ENCODE peak calls at places on chromosome 1, in seven cellular contexts. K, D, B, G, P, I and R are unnamed samples.

GRCh38 chr1:110967256-110967655 is 3.5 kb upstream of the LRIF1 start:
- DNase-seq in P (no peak), D (no peak), B (no peak), K (no peak), I (no peak), G (no peak), R (no peak)

GRCh38 chr1:230067871-230068814 is 1.1 kb downstream of the GALNT2 start:
- DNase-seq in I (peak; percentile 82), P (peak; percentile 3), G (peak; percentile 36), D (peak; percentile 36), B (peak; percentile 41), K (no peak), R (peak; percentile 38)

GRCh38 chr1:180027949-180028445 is 73.4 kb downstream of the CEP350 start:
- DNase-seq in P (no peak), D (no peak), G (no peak), B (no peak), K (peak; percentile 16), I (no peak), R (no peak)

GRCh38 chr1:46067652-46068051 is 64.8 kb downstream of the PIK3R3 start:
- DNase-seq in K (no peak), P (no peak), B (no peak), I (no peak), G (no peak), D (no peak), R (no peak)

GRCh38 chr1:9827558-9828185 is 3.9 kb upstream of the CLSTN1 start:
- DNase-seq in D (no peak), B (no peak), I (peak; percentile 60), G (no peak), K (no peak), P (no peak), R (no peak)

GRCh38 chr1:18199462-18199861 is 91.9 kb downstream of the IGSF21 start:
- DNase-seq in I (no peak), G (no peak), D (no peak), B (no peak), K (no peak), P (no peak), R (no peak)

GRCh38 chr1:225437710-225438437 is 10.0 kb upstream of the LBR start:
- DNase-seq in K (no peak), P (no peak), G (no peak), B (no peak), D (peak; percentile 44), I (no peak), R (no peak)

GRCh38 chr1:170674239-170674638 is 10.3 kb downstream of the PRRX1 start:
- DNase-seq in K (no peak), P (no peak), I (no peak), D (no peak), B (no peak), G (no peak), R (no peak)

GRCh38 chr1:217718873-217719272 is 87.7 kb downstream of the SPATA17 start:
- DNase-seq in B (no peak), D (no peak), I (no peak), K (no peak), G (no peak), P (no peak), R (no peak)

GRCh38 chr1:204220217-204220616 is 6.4 kb upstream of the GOLT1A start:
- DNase-seq in B (no peak), D (no peak), K (no peak), G (no peak), P (no peak), I (no peak), R (no peak)

GRCh38 chr1:156103521-156103947 is 11.0 kb upstream of the LMNA start:
- DNase-seq in D (peak; percentile 65), B (no peak), I (peak; percentile 89), P (no peak), K (no peak), G (no peak), R (no peak)

GRCh38 chr1:156945881-156946661 is 25.6 kb downstream of the LRRC71 start:
- DNase-seq in K (no peak), B (no peak), P (no peak), D (peak; percentile 52), G (no peak), I (no peak), R (no peak)

GRCh38 chr1:200314085-200314750 is 95.6 kb downstream of the ZNF281 start:
- DNase-seq in G (no peak), B (no peak), P (no peak), K (peak; percentile 43), D (no peak), I (no peak), R (no peak)

GRCh38 chr1:204885288-204885711 is 14.6 kb downstream of the NFASC start:
- DNase-seq in P (no peak), G (peak; percentile 20), I (no peak), B (peak; percentile 53), K (no peak), D (peak; percentile 62), R (no peak)

GRCh38 chr1:199766219-199766792 is 261.2 kb upstream of the NR5A2 start:
- DNase-seq in P (no peak), K (no peak), I (no peak), G (no peak), D (no peak), B (no peak), R (no peak)

GRCh38 chr1:212667223-212668139 is 32.2 kb downstream of the BATF3 start:
- DNase-seq in B (no peak), K (peak; percentile 79), I (no peak), D (no peak), G (peak; percentile 66), P (no peak), R (peak; percentile 51)

GRCh38 chr1:222654849-222655248 is 37.0 kb downstream of the MIA3 start:
- DNase-seq in K (no peak), G (peak; percentile 30), B (no peak), P (peak; percentile 57), I (peak; percentile 65), D (peak; percentile 29), R (no peak)

GRCh38 chr1:19404748-19405147 is 80.6 kb downstream of the CAPZB start:
- DNase-seq in P (no peak), K (no peak), D (no peak), I (no peak), G (no peak), B (no peak), R (no peak)

GRCh38 chr1:19407494-19408096 is 77.7 kb downstream of the CAPZB start:
- DNase-seq in D (no peak), B (no peak), P (no peak), G (no peak), I (no peak), K (no peak), R (no peak)

GRCh38 chr1:19405195-19405760 is 80.1 kb downstream of the CAPZB start:
- DNase-seq in D (no peak), K (no peak), P (no peak), G (no peak), B (no peak), I (no peak), R (no peak)

GRCh38 chr1:19406680-19407079 is 78.7 kb downstream of the CAPZB start:
- DNase-seq in B (no peak), D (no peak), P (no peak), K (no peak), G (no peak), I (no peak), R (no peak)

DNA sequence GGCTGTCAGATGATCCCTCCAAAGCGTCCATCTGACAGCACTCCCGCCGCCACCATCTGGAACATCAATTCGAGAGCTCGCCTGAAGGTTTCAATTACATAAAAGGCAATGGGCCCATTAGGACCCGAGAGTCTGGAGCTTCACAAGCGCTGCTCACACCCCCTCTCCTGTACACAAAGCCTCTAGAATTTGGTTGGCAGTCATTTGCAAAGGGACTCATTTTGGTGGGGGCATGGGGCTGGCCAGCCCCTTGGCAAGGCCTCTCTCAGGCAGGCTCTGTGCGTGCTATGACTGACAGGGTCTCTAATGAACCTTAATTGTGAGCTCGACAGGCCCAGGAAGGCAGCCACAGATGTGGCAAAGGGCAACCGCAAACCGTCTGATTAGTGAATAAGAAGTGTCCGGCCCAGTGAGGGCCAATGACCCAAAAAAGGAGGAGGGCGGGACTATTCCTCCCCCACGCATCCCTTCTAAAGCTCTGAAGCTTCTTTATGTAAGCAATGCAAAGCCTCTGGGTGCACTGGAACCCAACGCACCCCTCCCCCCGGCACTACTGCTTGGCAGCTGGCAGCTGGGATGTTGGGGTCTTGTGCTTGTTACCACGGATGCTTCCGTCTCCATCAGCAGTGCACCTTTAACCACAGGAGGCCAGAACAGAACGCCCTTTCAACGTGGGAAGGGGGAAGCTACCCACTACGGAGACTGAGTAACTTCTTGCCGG is 79.4 kb downstream of the CAPZB start:
- DNase-seq in I (no peak), G (no peak), D (peak; percentile 33), B (no peak), K (no peak), P (no peak), R (no peak)
- H3K4me3 ChIP-seq in I (no peak overlapping the region), G (no peak overlapping the region), D (no peak overlapping the region), B (no peak overlapping the region), K (no peak overlapping the region), P (no peak overlapping the region), R (no peak overlapping the region)

DNA sequence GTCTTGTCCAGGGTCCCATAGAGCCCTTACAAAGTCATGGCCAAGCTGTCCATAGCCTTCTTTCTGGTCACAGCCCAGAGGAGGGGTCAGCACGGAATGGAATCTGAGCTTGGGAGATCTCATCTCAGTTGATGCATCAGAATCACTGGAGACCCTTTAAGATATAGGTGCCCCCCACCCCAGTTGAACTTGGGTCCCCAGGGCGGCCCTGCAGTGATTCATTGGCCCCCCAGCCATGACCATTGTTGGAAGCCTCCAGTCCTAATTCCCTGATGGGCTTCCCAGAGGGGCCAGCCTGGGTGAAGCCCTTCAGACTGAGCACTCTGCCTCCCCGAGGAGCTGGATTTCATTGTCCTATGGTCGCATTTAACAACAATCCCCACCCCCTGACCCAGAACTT is 32.7 kb downstream of the WNT3A start:
- DNase-seq in D (no peak), P (no peak), B (no peak), I (peak; percentile 22), K (no peak), G (no peak), R (no peak)
- H3K27me3 ChIP-seq in D (peaks cover 24% of the 10 kb centered on the region), P (peaks cover 33% of the 10 kb centered on the region), B (peaks cover 83% of the 10 kb centered on the region), I (no peaks in the 10 kb centered on the region), K (peaks cover 37% of the 10 kb centered on the region), G (peaks cover 30% of the 10 kb centered on the region), R (peaks cover 7% of the 10 kb centered on the region)

GRCh38 chr1:36179220-36179600 is 23.2 kb downstream of the MAP7D1 start:
- DNase-seq in P (no peak), B (no peak), G (no peak), D (no peak), I (no peak), K (no peak), R (no peak)

GRCh38 chr1:36178479-36179219 is 22.7 kb downstream of the MAP7D1 start:
- DNase-seq in D (peak; percentile 93), B (peak; percentile 59), G (no peak), P (no peak), I (peak; percentile 73), K (no peak), R (peak; percentile 61)

GRCh38 chr1:36183309-36183856 is 27.4 kb downstream of the MAP7D1 start:
- DNase-seq in K (no peak), I (no peak), B (no peak), D (no peak), G (no peak), P (no peak), R (peak; percentile 53)

GRCh38 chr1:36177589-36178463 is 21.9 kb downstream of the MAP7D1 start:
- DNase-seq in P (no peak), B (no peak), D (no peak), I (no peak), K (no peak), G (no peak), R (no peak)

GRCh38 chr1:36182734-36183133 is 26.8 kb downstream of the MAP7D1 start:
- DNase-seq in P (no peak), I (no peak), D (no peak), K (no peak), G (no peak), B (no peak), R (no peak)
- H3K27ac ChIP-seq in P (no peak overlapping the region), I (peak overlapping the region; percentile 68), D (peak overlapping the region; percentile 11), K (peak overlapping the region; percentile 11), G (no peak overlapping the region), B (peak overlapping the region; percentile 11), R (peak overlapping the region; percentile 52)

GRCh38 chr1:81264976-81265375 is 535.8 kb upstream of the ADGRL2 start:
- DNase-seq in K (no peak), B (no peak), I (no peak), G (no peak), D (no peak), P (no peak), R (no peak)
- H3K4me3 ChIP-seq in K (no peak overlapping the region), B (no peak overlapping the region), I (no peak overlapping the region), G (no peak overlapping the region), D (no peak overlapping the region), P (no peak overlapping the region), R (no peak overlapping the region)